ENCODE peak calls at places on chromosomes 3 and 15, in four cellular contexts. G is GM12878, W is K562, R is H1. O is an unnamed sample.

GRCh38 chr3:146145642-146146041 is 15.3 kb downstream of the PLOD2 start:
- DNase-seq in W (no peak), G (no peak), R (no peak), O (no peak)

GRCh38 chr15:31504462-31504839 is 177.8 kb downstream of the KLF13 start:
- DNase-seq in R (peak; percentile 20), G (no peak), W (no peak), O (no peak)

GRCh38 chr15:31433101-31433500 is 106.5 kb downstream of the KLF13 start:
- DNase-seq in W (no peak), G (no peak), R (no peak), O (no peak)

GRCh38 chr3:181699171-181699903 is 12.4 kb upstream of the SOX2 start:
- DNase-seq in W (no peak), R (peak; percentile 60), G (no peak), O (no peak)

GRCh38 chr15:64599226-64599625 is 138.8 kb downstream of the ZNF609 start:
- DNase-seq in R (no peak), G (no peak), W (no peak), O (no peak)

GRCh38 chr3:186653079-186653710 is 12.6 kb upstream of the HRG start:
- DNase-seq in W (no peak), G (peak; percentile 61), R (no peak), O (no peak)

GRCh38 chr3:171458857-171459129 is 1.4 kb downstream of the TNIK start:
- DNase-seq in R (peak; percentile 55), W (no peak), G (no peak), O (no peak)

GRCh38 chr3:48507256-48508061 is 3.5 kb upstream of the SHISA5 start:
- DNase-seq in W (peak; percentile 38), R (peak; percentile 75), G (no peak), O (peak; percentile 67)

GRCh38 chr15:58839485-58839884 is 68.4 kb downstream of the MINDY2 start:
- DNase-seq in W (peak; percentile 12), G (no peak), R (no peak), O (peak; percentile 4)

GRCh38 chr3:72155391-72156064 is 370.6 kb upstream of the PROK2 start:
- DNase-seq in G (no peak), R (no peak), W (peak; percentile 59), O (peak; percentile 98)

GRCh38 chr15:41487802-41488201 is 5.9 kb upstream of the ITPKA start:
- DNase-seq in W (no peak), G (no peak), R (no peak), O (peak; percentile 21)

GRCh38 chr3:72274511-72275295 is 489.8 kb upstream of the PROK2 start:
- DNase-seq in R (no peak), W (no peak), G (no peak), O (peak; percentile 75)

GRCh38 chr15:93974804-93975481 is 256.4 kb upstream of the MCTP2 start:
- DNase-seq in G (no peak), R (no peak), W (no peak), O (peak; percentile 5)

GRCh38 chr3:112504123-112504522 is 4.9 kb upstream of the BTLA start:
- DNase-seq in W (no peak), G (no peak), R (no peak), O (no peak)

GRCh38 chr15:88447206-88447605 is 20.0 kb downstream of the MRPL46 start:
- DNase-seq in G (no peak), R (no peak), W (no peak), O (no peak)

GRCh38 chr15:56653082-56653481 is 80.2 kb downstream of the ZNF280D start:
- DNase-seq in R (no peak), G (no peak), W (no peak), O (no peak)

GRCh38 chr3:152051501-152052404 is 178.3 kb downstream of the SUCNR1 start:
- DNase-seq in W (no peak), G (no peak), R (no peak), O (peak; percentile 69)

GRCh38 chr15:71725215-71725955 is 85.0 kb upstream of the NR2E3 start:
- DNase-seq in R (no peak), W (no peak), G (no peak), O (peak; percentile 80)

GRCh38 chr3:41173926-41174702 is 25.2 kb upstream of the CTNNB1 start:
- DNase-seq in R (no peak), W (no peak), G (no peak), O (no peak)
- TF ChIP-seq RAD21 in R (no peak), W (no peak), G (no peak), O (no peak)

DNA sequence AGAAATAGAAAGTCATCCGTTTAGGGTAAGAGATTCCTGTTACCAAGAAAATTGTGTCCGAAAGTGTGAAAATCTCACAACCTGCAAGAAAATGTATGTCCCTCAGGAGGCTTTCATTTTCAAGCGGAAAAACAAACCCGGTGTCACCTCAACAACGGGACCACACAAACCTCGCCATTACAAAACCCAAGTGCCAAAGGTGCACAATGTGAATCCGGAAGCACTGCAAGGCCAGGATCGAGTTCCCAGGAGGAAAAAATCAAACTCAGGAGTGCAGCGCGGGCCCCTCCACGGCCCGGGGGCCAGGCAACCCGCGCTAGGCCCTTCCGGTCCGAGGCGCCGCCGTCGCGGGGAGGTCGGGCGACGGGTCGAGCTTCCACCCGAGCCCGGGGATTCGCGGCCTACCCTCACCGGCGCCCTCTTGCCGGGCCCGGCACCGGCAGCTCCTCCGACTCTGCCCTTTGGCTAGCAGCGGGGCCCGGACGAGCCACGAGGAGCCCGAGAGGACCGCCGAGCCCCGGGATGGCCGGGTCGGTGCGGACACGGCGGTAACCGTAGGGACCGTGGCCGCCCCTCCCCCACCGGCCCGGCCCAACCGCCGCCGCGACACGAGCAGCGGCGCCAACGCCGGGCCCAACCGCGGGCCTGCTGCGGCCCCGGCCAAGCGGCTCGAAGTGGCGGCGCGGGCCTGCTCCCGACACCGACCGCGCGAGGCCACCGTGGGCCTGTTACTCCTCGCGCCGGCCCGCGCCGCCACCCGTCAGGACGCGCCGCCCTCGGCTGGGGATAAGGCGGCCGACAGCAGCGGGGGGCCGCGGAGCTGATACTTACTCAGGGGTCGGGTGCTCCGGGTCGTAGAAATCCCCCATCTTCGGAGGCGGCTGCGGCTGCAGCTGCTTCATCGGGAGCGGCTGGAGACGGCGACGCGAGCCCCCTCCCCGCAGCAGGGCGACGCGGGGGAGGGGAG is 607 bp downstream of the SETD2 start:
- DNase-seq in R (peak; percentile 76), W (no peak), G (no peak), O (peak; percentile 27)
- TF ChIP-seq CHD1 in R (peak; percentile 61), W (peak; percentile 100), G (peak; percentile 92), O (peak; percentile 80)

GRCh38 chr3:78086150-78086549 is 1046.3 kb downstream of the ROBO2 start:
- DNase-seq in R (no peak), G (no peak), W (no peak), O (peak; percentile 31)

GRCh38 chr3:78096488-78097255 is 1056.8 kb downstream of the ROBO2 start:
- DNase-seq in R (no peak), W (no peak), G (no peak), O (peak; percentile 72)

DNA sequence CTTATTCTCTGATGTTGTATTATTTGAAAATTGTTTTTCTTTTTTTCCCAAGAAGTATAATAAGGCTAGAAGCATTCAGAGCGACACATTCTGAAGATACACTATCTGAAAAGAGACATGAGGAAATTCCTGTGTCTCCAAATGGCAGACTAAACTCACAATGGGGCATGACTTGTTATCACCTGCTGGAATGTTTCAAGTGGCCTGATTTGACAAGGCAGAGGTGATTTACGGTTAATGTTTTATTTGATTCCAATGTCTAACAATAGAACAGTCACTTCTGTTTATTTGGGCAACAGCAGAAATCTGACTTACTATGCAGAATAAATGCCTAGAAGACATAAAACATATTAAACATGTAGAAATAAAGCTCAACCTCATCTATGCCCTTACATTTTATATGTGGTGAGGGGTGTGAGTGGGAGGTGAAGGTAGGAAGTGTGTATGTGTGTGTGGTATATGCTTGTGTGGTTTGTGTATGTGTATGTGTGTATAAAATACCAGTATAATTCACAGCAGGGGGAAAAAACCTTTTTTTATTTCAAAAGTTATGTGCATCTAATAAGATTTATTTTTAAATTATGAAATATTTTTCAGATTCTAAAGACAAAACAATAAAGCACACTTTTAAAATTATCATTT is 1051.7 kb downstream of the ROBO2 start:
- DNase-seq in G (no peak), R (no peak), W (no peak), O (no peak)
- H3K27ac ChIP-seq in G (no peak overlapping the region), R (no peak overlapping the region), W (no peak overlapping the region), O (no peak overlapping the region)

DNA sequence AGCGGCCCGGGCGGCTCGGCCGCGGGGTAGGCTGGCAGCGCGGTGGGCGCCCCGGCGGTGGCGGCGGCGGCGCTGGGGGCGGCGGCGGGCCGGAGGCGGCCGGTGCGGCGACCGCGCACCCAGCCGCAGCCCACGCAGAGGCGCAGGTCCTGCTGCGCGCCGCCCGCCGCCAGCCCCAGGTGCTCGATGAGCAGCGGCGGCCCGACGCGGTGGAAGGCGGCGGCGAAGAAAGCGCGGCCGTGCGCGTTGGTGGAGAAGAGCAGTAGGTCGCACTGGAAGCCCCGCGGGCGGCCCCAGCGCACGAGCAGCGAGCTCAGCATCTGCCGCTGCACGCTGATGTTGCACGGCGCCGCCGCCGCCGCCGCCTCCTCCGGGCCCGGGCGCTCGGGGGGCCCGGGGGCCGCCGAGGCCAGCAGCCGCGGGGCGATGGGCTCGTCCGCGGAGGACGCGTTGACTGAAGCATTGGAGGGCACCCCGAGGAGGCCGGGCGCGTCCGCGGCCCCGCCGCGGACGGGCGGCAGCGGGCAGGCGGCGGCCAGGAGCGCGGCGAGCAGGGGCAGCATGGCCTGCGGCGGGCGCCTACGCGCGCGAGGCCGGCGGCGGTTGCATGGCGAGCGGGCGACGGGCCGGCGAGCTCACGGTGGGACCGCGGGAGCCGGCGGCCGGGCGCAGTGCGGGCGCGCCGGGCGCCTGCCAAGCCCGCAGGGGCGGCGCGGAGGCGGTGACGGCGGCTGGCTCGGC is 452 bp downstream of the TMEM158 start:
- DNase-seq in G (no peak), R (peak; percentile 53), W (peak; percentile 75), O (no peak)
- TF ChIP-seq RAD21 in G (no peak), R (no peak), W (no peak), O (no peak)

GRCh38 chr3:108089544-108089943 is 1.3 kb downstream of the CD47 start:
- DNase-seq in G (no peak), W (no peak), R (no peak), O (no peak)

GRCh38 chr3:108088697-108089096 is 2.1 kb downstream of the CD47 start:
- DNase-seq in G (peak; percentile 71), R (no peak), W (no peak), O (peak; percentile 16)

GRCh38 chr3:108091498-108092259 is 848 bp upstream of the CD47 start:
- DNase-seq in G (no peak), R (peak; percentile 67), W (no peak), O (no peak)

GRCh38 chr3:108090701-108091497 is at the start of gene CD47:
- DNase-seq in W (peak; percentile 94), R (peak; percentile 95), G (no peak), O (peak; percentile 87)

GRCh38 chr3:108090066-108090700 is 648 bp downstream of the CD47 start:
- DNase-seq in W (no peak), R (peak; percentile 67), G (no peak), O (peak; percentile 43)
- TF ChIP-seq CHD1 in W (no peak), R (no peak), G (no peak), O (no peak)

DNA sequence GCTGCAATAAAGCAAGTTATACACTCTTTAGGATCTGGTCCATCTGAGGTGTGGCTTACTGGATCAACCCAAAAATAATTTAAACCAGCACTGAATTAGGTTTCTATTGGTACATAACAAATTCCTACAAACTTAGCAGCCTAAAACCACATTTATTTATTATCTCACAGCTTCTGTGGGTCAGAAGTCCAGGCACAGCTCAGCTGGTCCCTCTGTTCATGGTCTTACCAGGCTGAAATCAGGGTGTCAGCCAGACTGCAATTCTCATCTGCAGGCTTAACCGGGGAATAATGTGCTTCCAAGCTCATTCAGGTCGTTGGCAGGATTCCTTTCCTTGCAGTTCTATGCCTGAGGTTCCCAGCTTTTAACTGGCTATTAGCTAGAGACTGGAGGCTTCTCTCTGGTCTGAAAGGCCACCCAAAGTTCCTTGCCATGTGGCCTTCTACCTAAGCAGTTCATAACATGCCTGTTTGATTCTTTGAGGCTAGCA is 477.4 kb upstream of the WNT5A start:
- DNase-seq in G (no peak), R (no peak), W (no peak), O (no peak)
- H3K27ac ChIP-seq in G (no peak overlapping the region), R (no peak overlapping the region), W (no peak overlapping the region), O (no peak overlapping the region)

O was measured in IMR-90.